ENCODE peak calls at places on chromosomes 11 and 22, in ten cellular contexts. One of them, this sample, is unnamed.

GRCh38 chr11:34275486-34275885 is 82.3 kb downstream of the ABTB2 start:
- DNase-seq in HCT116: no peak
- DNase-seq in neural crest cell: no peak
- DNase-seq in effector memory CD8-positive, alpha-beta T cell: no peak
- DNase-seq in brain microvascular endothelial cell: no peak
- DNase-seq in ELR: no peak
- DNase-seq in GM13977: no peak
- DNase-seq in kidney epithelial cell: no peak
- DNase-seq in activated gamma-delta T cell treated with Interleukin-2 at 50 U/mL for 16 hours: no peak
- DNase-seq in RPMI8226: no peak
- DNase-seq in this sample: peak

GRCh38 chr11:12031856-12032526 is 23.6 kb upstream of the DKK3 start:
- DNase-seq in brain microvascular endothelial cell: no peak
- DNase-seq in neural crest cell: no peak
- DNase-seq in RPMI8226: no peak
- DNase-seq in effector memory CD8-positive, alpha-beta T cell: no peak
- DNase-seq in activated gamma-delta T cell treated with Interleukin-2 at 50 U/mL for 16 hours: no peak
- DNase-seq in kidney epithelial cell: no peak
- DNase-seq in GM13977: no peak
- DNase-seq in HCT116: no peak
- DNase-seq in ELR: no peak
- DNase-seq in this sample: no peak

GRCh38 chr22:36328635-36329216 is 59.0 kb downstream of the MYH9 start:
- DNase-seq in GM13977: no peak
- DNase-seq in kidney epithelial cell: peak
- DNase-seq in HCT116: no peak
- DNase-seq in RPMI8226: no peak
- DNase-seq in neural crest cell: no peak
- DNase-seq in ELR: peak
- DNase-seq in activated gamma-delta T cell treated with Interleukin-2 at 50 U/mL for 16 hours: peak
- DNase-seq in effector memory CD8-positive, alpha-beta T cell: no peak
- DNase-seq in brain microvascular endothelial cell: peak
- DNase-seq in this sample: peak

GRCh38 chr11:1271002-1271401 is 38.4 kb downstream of the TOLLIP start:
- DNase-seq in neural crest cell: no peak
- DNase-seq in ELR: peak
- DNase-seq in GM13977: no peak
- DNase-seq in HCT116: no peak
- DNase-seq in activated gamma-delta T cell treated with Interleukin-2 at 50 U/mL for 16 hours: no peak
- DNase-seq in effector memory CD8-positive, alpha-beta T cell: no peak
- DNase-seq in brain microvascular endothelial cell: peak
- DNase-seq in RPMI8226: no peak
- DNase-seq in kidney epithelial cell: no peak
- DNase-seq in this sample: no peak

GRCh38 chr11:35632301-35632700 is 14.0 kb downstream of the FJX1 start:
- DNase-seq in kidney epithelial cell: no peak
- DNase-seq in neural crest cell: no peak
- DNase-seq in RPMI8226: no peak
- DNase-seq in effector memory CD8-positive, alpha-beta T cell: no peak
- DNase-seq in ELR: peak
- DNase-seq in HCT116: no peak
- DNase-seq in brain microvascular endothelial cell: peak
- DNase-seq in GM13977: no peak
- DNase-seq in activated gamma-delta T cell treated with Interleukin-2 at 50 U/mL for 16 hours: no peak
- DNase-seq in this sample: no peak

GRCh38 chr11:61978703-61979661 is 11.5 kb upstream of the FTH1 start:
- DNase-seq in GM13977: no peak
- DNase-seq in brain microvascular endothelial cell: no peak
- DNase-seq in ELR: peak
- DNase-seq in activated gamma-delta T cell treated with Interleukin-2 at 50 U/mL for 16 hours: no peak
- DNase-seq in neural crest cell: no peak
- DNase-seq in effector memory CD8-positive, alpha-beta T cell: no peak
- DNase-seq in kidney epithelial cell: no peak
- DNase-seq in RPMI8226: no peak
- DNase-seq in HCT116: no peak
- DNase-seq in this sample: no peak

GRCh38 chr11:114606003-114606801 is 10.6 kb upstream of the NXPE4 start:
- DNase-seq in RPMI8226: no peak
- DNase-seq in neural crest cell: no peak
- DNase-seq in HCT116: no peak
- DNase-seq in ELR: peak
- DNase-seq in kidney epithelial cell: no peak
- DNase-seq in GM13977: no peak
- DNase-seq in brain microvascular endothelial cell: no peak
- DNase-seq in effector memory CD8-positive, alpha-beta T cell: no peak
- DNase-seq in activated gamma-delta T cell treated with Interleukin-2 at 50 U/mL for 16 hours: no peak
- DNase-seq in this sample: no peak

GRCh38 chr11:64400096-64400495 is 41.1 kb downstream of the RPS6KA4 start:
- DNase-seq in neural crest cell: no peak
- DNase-seq in brain microvascular endothelial cell: peak
- DNase-seq in RPMI8226: no peak
- DNase-seq in kidney epithelial cell: no peak
- DNase-seq in HCT116: no peak
- DNase-seq in ELR: peak
- DNase-seq in effector memory CD8-positive, alpha-beta T cell: no peak
- DNase-seq in GM13977: no peak
- DNase-seq in activated gamma-delta T cell treated with Interleukin-2 at 50 U/mL for 16 hours: no peak
- DNase-seq in this sample: peak

GRCh38 chr11:73317373-73317772 is 9.3 kb downstream of the ARHGEF17 start:
- DNase-seq in effector memory CD8-positive, alpha-beta T cell: no peak
- DNase-seq in brain microvascular endothelial cell: no peak
- DNase-seq in neural crest cell: no peak
- DNase-seq in kidney epithelial cell: no peak
- DNase-seq in activated gamma-delta T cell treated with Interleukin-2 at 50 U/mL for 16 hours: no peak
- DNase-seq in GM13977: no peak
- DNase-seq in RPMI8226: no peak
- DNase-seq in HCT116: no peak
- DNase-seq in ELR: no peak
- DNase-seq in this sample: no peak

GRCh38 chr11:119450590-119450989 is 27.6 kb upstream of the THY1 start:
- DNase-seq in effector memory CD8-positive, alpha-beta T cell: no peak
- DNase-seq in activated gamma-delta T cell treated with Interleukin-2 at 50 U/mL for 16 hours: no peak
- DNase-seq in kidney epithelial cell: no peak
- DNase-seq in brain microvascular endothelial cell: no peak
- DNase-seq in RPMI8226: no peak
- DNase-seq in GM13977: no peak
- DNase-seq in ELR: no peak
- DNase-seq in HCT116: no peak
- DNase-seq in neural crest cell: no peak
- DNase-seq in this sample: no peak